ENCODE peak calls at places on chromosome X, in eight cellular contexts. N is SW480; X is endodermal cell; L is AG10803; U is pons; E is activated naive CD4-positive, alpha-beta T cell treated with anti-CD3 and anti-CD28 coated beads, Interleukin-2, amount 10 ng/mL, durations not matched to agents 7 days and 5 days; C is DMS 273 treated with DMSO at 0.1 percent for 48 hours; I is HEK293T. Y is an unnamed sample.

GRCh38 chrX:50765986-50766385 is 48.0 kb downstream of the SHROOM4 start:
- DNase-seq in N (no peak), X (no peak), L (no peak), U (no peak), E (no peak), C (no peak), I (no peak), Y (no peak)

GRCh38 chrX:72714471-72714916 is 388 bp upstream of the PHKA1 start:
- DNase-seq in N (peak; percentile 64), X (peak; percentile 78), L (peak; percentile 64), U (peak; percentile 29), E (no peak), C (peak; percentile 76), I (peak; percentile 42), Y (peak; percentile 29)

GRCh38 chrX:3262906-3263305 is 83.5 kb downstream of the MXRA5 start:
- DNase-seq in N (no peak), X (no peak), L (peak; percentile 83), U (no peak), E (no peak), C (no peak), I (no peak), Y (no peak)

GRCh38 chrX:13902406-13902805 is 85.5 kb upstream of the GPM6B start:
- DNase-seq in N (no peak), X (no peak), L (no peak), U (no peak), E (no peak), C (no peak), I (no peak), Y (no peak)

GRCh38 chrX:75291611-75292010 is 17.7 kb downstream of the UPRT start:
- DNase-seq in N (no peak), X (no peak), L (no peak), U (no peak), E (no peak), C (no peak), I (no peak), Y (no peak)

GRCh38 chrX:39736219-39737211 is 361.2 kb downstream of the BCOR start:
- DNase-seq in N (no peak), X (no peak), L (peak; percentile 90), U (peak; percentile 14), E (no peak), C (no peak), I (no peak), Y (no peak)

GRCh38 chrX:135309430-135309923 is at the start of gene ETDC:
- DNase-seq in N (no peak), X (no peak), L (no peak), U (no peak), E (no peak), C (no peak), I (no peak), Y (no peak)

GRCh38 chrX:18491601-18492000 is 66.2 kb downstream of the CDKL5 start:
- DNase-seq in N (no peak), X (no peak), L (no peak), U (no peak), E (no peak), C (no peak), I (no peak), Y (no peak)

GRCh38 chrX:48648299-48648698 is 35.3 kb upstream of the WAS start:
- DNase-seq in N (peak; percentile 64), X (peak; percentile 64), L (peak; percentile 65), U (peak; percentile 79), E (peak; percentile 57), C (peak; percentile 71), I (peak; percentile 23), Y (no peak)

GRCh38 chrX:46686003-46686645 is 72.8 kb downstream of the SLC9A7 start:
- DNase-seq in N (peak; percentile 9), X (peak; percentile 57), L (peak; percentile 56), U (peak; percentile 29), E (peak; percentile 53), C (no peak), I (peak; percentile 61), Y (no peak)

GRCh38 chrX:120306640-120307039 is 4.6 kb downstream of the TMEM255A start:
- DNase-seq in N (no peak), X (no peak), L (no peak), U (no peak), E (no peak), C (no peak), I (no peak), Y (no peak)

GRCh38 chrX:46461653-46462191 is 83.5 kb downstream of the ZNF674 start:
- DNase-seq in N (no peak), X (no peak), L (no peak), U (no peak), E (peak; percentile 24), C (no peak), I (no peak), Y (no peak)

GRCh38 chrX:140425712-140426395 is 79.0 kb downstream of the SOX3 start:
- DNase-seq in N (no peak), X (no peak), L (no peak), U (no peak), E (no peak), C (no peak), I (no peak), Y (no peak)

GRCh38 chrX:44155126-44155525 is 181.9 kb upstream of the NDP start:
- DNase-seq in N (no peak), X (no peak), L (no peak), U (no peak), E (no peak), C (no peak), I (no peak), Y (no peak)

GRCh38 chrX:7216981-7217587 is 69.1 kb upstream of the PUDP start:
- DNase-seq in N (no peak), X (no peak), L (no peak), U (no peak), E (no peak), C (peak; percentile 94), I (no peak), Y (no peak)

GRCh38 chrX:54494970-54495813 is 842 bp downstream of the FGD1 start:
- DNase-seq in N (no peak), X (peak; percentile 61), L (peak; percentile 28), U (no peak), E (peak; percentile 21), C (no peak), I (no peak), Y (no peak)

GRCh38 chrX:73481521-73481920 is 34.7 kb downstream of the CDX4 start:
- DNase-seq in N (no peak), X (no peak), L (no peak), U (no peak), E (no peak), C (no peak), I (no peak), Y (no peak)

GRCh38 chrX:119692241-119693031 is 532 bp downstream of the SEPTIN6 start:
- DNase-seq in N (peak; percentile 54), X (peak; percentile 73), L (peak; percentile 34), U (no peak), E (peak; percentile 75), C (no peak), I (peak; percentile 57), Y (peak; percentile 8)

GRCh38 chrX:11606408-11606807 is 59.3 kb downstream of the ARHGAP6 start:
- DNase-seq in N (no peak), X (no peak), L (no peak), U (no peak), E (no peak), C (no peak), I (no peak), Y (no peak)

GRCh38 chrX:20973038-20973437 is 401.2 kb upstream of the CNKSR2 start:
- DNase-seq in N (no peak), X (no peak), L (no peak), U (no peak), E (no peak), C (no peak), I (no peak), Y (no peak)

GRCh38 chrX:11380187-11380586 is 87.0 kb downstream of the AMELX start:
- DNase-seq in N (no peak), X (no peak), L (peak; percentile 36), U (peak; percentile 22), E (no peak), C (no peak), I (no peak), Y (no peak)

GRCh38 chrX:129872524-129872923 is 28.8 kb upstream of the ZDHHC9 start:
- DNase-seq in N (no peak), X (no peak), L (no peak), U (no peak), E (no peak), C (no peak), I (no peak), Y (no peak)

GRCh38 chrX:30981968-30982367 is 89.9 kb downstream of the FTHL17 start:
- DNase-seq in N (no peak), X (no peak), L (no peak), U (no peak), E (no peak), C (no peak), I (no peak), Y (no peak)

GRCh38 chrX:1212532-1212931 is at the start of gene CRLF2:
- DNase-seq in N (peak; percentile 68), X (peak; percentile 22), L (no peak), U (no peak), E (peak; percentile 67), C (no peak), I (no peak), Y (no peak)

GRCh38 chrX:18931972-18932371 is 51.9 kb downstream of the PHKA2 start:
- DNase-seq in N (peak; percentile 6), X (peak; percentile 51), L (peak; percentile 14), U (peak; percentile 30), E (peak; percentile 20), C (no peak), I (peak; percentile 51), Y (no peak)

GRCh38 chrX:2385224-2385623 is 115.6 kb downstream of the DHRSX start:
- DNase-seq in N (peak; percentile 83), X (no peak), L (peak; percentile 83), U (no peak), E (no peak), C (no peak), I (no peak), Y (no peak)

GRCh38 chrX:113828470-113828869 is 755.4 kb upstream of the HTR2C start:
- DNase-seq in N (no peak), X (peak; percentile 58), L (no peak), U (no peak), E (no peak), C (no peak), I (no peak), Y (no peak)

GRCh38 chrX:119189586-119189985 is 46.5 kb upstream of the PGRMC1 start:
- DNase-seq in N (no peak), X (no peak), L (peak; percentile 93), U (peak; percentile 2), E (no peak), C (peak; percentile 40), I (no peak), Y (no peak)